ENCODE peak calls at places on chromosome 19, in five cellular contexts. E, L, Z, H and T are unnamed samples.

GRCh38 chr19:6744381-6745288 is 5.2 kb downstream of the TRIP10 start:
- DNase-seq in E (no peak), Z (peak; percentile 82), H (peak; percentile 97), L (no peak), T (peak; percentile 85)

GRCh38 chr19:17687141-17687856 is 855 bp downstream of the UNC13A start:
- DNase-seq in Z (no peak), E (no peak), L (no peak), H (no peak), T (no peak)

GRCh38 chr19:4910594-4911273 is 1.4 kb downstream of the UHRF1 start:
- DNase-seq in Z (peak; percentile 46), L (no peak), H (no peak), E (peak; percentile 20), T (peak; percentile 55)

GRCh38 chr19:1168877-1169791 is 4.9 kb downstream of the SBNO2 start:
- DNase-seq in H (peak; percentile 80), Z (peak; percentile 86), E (no peak), L (no peak), T (peak; percentile 91)

GRCh38 chr19:43705729-43706128 is 10.1 kb upstream of the IRGC start:
- DNase-seq in H (no peak), L (no peak), Z (no peak), E (no peak), T (no peak)

GRCh38 chr19:52585101-52585500 is 15.0 kb downstream of the ZNF701 start:
- DNase-seq in E (no peak), Z (peak; percentile 5), H (no peak), L (no peak), T (peak; percentile 22)

GRCh38 chr19:17296278-17296677 is 6.9 kb downstream of the ABHD8 start:
- DNase-seq in L (no peak), Z (no peak), E (no peak), H (no peak), T (peak; percentile 30)

GRCh38 chr19:48394331-48395169 is 1.1 kb downstream of the GRIN2D start:
- DNase-seq in L (no peak), Z (no peak), E (no peak), H (no peak), T (no peak)

GRCh38 chr19:3977242-3978143 is 6.6 kb upstream of the DAPK3 start:
- DNase-seq in H (peak; percentile 67), L (no peak), E (no peak), Z (no peak), T (no peak)

GRCh38 chr19:1507192-1507660 is 5.6 kb downstream of the ADAMTSL5 start:
- DNase-seq in Z (no peak), H (peak; percentile 69), L (no peak), E (no peak), T (no peak)

GRCh38 chr19:46748325-46749109 is 2.3 kb upstream of the STRN4 start:
- DNase-seq in H (no peak), L (no peak), E (peak; percentile 87), Z (peak; percentile 71), T (peak; percentile 69)

GRCh38 chr19:47402504-47402903 is 16.8 kb downstream of the MEIS3 start:
- DNase-seq in H (no peak), E (no peak), L (no peak), Z (no peak), T (no peak)

GRCh38 chr19:45069056-45069455 is 7.2 kb downstream of the ZNF296 start:
- DNase-seq in H (no peak), L (no peak), Z (no peak), E (no peak), T (peak; percentile 48)

GRCh38 chr19:28915737-28916460 is 297.1 kb downstream of the UQCRFS1 start:
- DNase-seq in E (no peak), L (no peak), H (no peak), Z (no peak), T (no peak)

GRCh38 chr19:21358768-21359451 is at the start of gene ZNF738:
- DNase-seq in L (peak; percentile 82), Z (peak; percentile 96), E (peak; percentile 83), H (peak; percentile 96), T (peak; percentile 96)

GRCh38 chr19:36113895-36114762 is 546 bp downstream of the POLR2I start:
- DNase-seq in E (no peak), Z (peak; percentile 33), H (no peak), L (no peak), T (peak; percentile 47)

GRCh38 chr19:43489310-43489709 is 15.2 kb downstream of the PHLDB3 start:
- DNase-seq in H (no peak), E (no peak), Z (no peak), L (no peak), T (no peak)

GRCh38 chr19:4051175-4052101 is 15.3 kb downstream of the ZBTB7A start:
- DNase-seq in L (no peak), E (no peak), H (no peak), Z (peak; percentile 68), T (peak; percentile 81)

GRCh38 chr19:45474191-45474940 is 6.6 kb downstream of the FOSB start:
- DNase-seq in E (no peak), Z (no peak), L (no peak), H (no peak), T (no peak)

GRCh38 chr19:22503524-22503923 is 81.4 kb upstream of the ZNF98 start:
- DNase-seq in Z (no peak), H (no peak), L (no peak), E (no peak), T (no peak)

GRCh38 chr19:41530761-41531301 is 45.1 kb upstream of the CEACAM21 start:
- DNase-seq in H (no peak), L (no peak), E (no peak), Z (no peak), T (peak; percentile 4)

GRCh38 chr19:46714523-46715106 is 2.3 kb downstream of the PRKD2 start:
- DNase-seq in H (no peak), Z (no peak), E (no peak), L (no peak), T (no peak)

DNA sequence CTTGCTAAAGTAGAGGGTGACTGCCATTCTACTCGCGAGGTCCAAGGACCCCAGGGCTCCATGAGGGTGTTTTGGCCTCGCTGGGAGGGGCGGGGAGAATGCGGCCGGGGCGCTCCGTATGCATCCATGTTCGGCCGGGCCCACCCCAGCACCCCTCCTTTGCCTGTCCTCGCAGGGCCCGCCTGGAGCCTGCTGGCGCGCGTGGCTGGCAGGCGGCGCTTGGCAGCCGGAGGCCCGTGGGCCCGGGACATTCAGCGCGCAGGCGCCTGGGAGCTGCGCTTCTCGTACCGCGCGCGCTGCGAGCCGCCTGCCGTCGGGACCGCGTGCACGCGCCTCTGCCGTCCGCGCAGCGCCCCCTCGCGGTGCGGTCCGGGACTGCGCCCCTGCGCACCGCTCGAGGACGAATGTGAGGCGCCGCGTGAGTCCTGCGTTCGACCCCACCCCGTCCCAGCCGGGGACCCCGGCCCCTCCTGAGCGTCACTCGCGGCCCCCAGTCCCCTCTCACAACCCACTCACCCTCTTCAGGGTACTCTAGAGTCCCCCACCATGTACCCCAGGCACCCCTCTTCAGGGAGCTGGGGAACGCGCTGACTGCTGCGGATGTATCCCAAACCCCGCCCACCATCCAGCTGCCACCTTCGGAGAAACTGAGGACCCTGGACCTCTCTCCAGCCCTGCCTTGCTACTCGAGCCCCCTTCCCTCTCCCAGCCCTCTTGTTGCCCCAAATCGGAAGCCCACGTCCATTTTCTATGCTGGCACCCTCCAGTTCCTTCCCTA is 4.1 kb downstream of the DLL3 start:
- DNase-seq in L (no peak), H (no peak), Z (peak; percentile 66), E (peak; percentile 73), T (peak; percentile 70)
- TF ChIP-seq CTCF in L (peak; percentile 37), H (peak; percentile 64), Z (peak; percentile 42), E (peak; percentile 85), T (peak; percentile 25)

DNA sequence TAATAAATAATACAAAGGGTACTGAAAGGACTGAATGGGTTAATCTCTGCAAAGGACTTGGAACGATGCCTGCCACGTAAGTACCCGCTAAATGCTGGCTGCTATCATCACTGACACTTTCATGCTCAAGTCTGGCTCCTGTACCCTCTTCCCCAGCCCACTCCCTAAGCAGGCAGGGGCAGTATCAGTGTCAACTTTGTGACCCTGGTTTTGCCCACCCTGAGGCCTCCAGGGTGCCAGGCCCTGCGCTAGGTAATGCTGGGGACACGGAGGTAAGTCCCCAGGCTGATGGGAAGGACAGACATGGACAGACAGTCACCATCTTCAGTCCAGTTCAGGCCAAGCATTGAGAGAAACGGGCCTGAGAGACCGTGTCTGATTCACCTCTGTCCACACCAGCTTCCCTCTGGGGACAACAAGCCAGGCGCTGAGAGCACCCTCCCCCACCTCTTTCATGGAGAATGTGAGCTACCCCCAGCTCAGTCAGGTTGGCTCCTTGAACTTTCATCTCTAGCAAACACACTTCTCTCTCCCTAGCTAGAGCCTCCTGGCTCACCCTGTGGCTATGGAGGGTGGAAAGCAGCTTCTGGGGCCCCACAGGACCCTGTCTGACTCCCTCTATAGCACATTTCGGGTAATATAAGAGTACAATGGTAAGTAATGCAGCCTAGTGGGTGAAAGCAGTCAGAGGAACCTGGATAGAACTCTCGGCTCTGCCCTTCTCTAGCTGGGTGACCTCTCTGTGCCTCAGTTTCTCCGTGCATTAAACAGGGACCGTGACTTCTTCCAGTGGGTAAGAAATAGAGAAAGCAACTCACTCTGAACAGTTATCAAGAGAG is 758 bp downstream of the ETFB start:
- DNase-seq in Z (peak; percentile 50), L (no peak), E (no peak), H (peak; percentile 73), T (peak; percentile 71)
- TF ChIP-seq CTCF in Z (peak; percentile 25), L (peak; percentile 20), E (no peak), H (no peak), T (no peak)

GRCh38 chr19:2613507-2614295 is 88.8 kb downstream of the GNG7 start:
- DNase-seq in Z (peak; percentile 42), L (no peak), E (peak; percentile 45), H (peak; percentile 73), T (peak; percentile 36)

GRCh38 chr19:2612619-2613249 is 89.8 kb downstream of the GNG7 start:
- DNase-seq in L (no peak), E (no peak), Z (no peak), H (peak; percentile 61), T (no peak)

GRCh38 chr19:2609389-2610116 is 92.9 kb downstream of the GNG7 start:
- DNase-seq in E (no peak), L (no peak), Z (no peak), H (no peak), T (no peak)

GRCh38 chr19:2610637-2611482 is 91.6 kb downstream of the GNG7 start:
- DNase-seq in Z (peak; percentile 89), L (peak; percentile 84), H (peak; percentile 96), E (peak; percentile 98), T (peak; percentile 91)

DNA sequence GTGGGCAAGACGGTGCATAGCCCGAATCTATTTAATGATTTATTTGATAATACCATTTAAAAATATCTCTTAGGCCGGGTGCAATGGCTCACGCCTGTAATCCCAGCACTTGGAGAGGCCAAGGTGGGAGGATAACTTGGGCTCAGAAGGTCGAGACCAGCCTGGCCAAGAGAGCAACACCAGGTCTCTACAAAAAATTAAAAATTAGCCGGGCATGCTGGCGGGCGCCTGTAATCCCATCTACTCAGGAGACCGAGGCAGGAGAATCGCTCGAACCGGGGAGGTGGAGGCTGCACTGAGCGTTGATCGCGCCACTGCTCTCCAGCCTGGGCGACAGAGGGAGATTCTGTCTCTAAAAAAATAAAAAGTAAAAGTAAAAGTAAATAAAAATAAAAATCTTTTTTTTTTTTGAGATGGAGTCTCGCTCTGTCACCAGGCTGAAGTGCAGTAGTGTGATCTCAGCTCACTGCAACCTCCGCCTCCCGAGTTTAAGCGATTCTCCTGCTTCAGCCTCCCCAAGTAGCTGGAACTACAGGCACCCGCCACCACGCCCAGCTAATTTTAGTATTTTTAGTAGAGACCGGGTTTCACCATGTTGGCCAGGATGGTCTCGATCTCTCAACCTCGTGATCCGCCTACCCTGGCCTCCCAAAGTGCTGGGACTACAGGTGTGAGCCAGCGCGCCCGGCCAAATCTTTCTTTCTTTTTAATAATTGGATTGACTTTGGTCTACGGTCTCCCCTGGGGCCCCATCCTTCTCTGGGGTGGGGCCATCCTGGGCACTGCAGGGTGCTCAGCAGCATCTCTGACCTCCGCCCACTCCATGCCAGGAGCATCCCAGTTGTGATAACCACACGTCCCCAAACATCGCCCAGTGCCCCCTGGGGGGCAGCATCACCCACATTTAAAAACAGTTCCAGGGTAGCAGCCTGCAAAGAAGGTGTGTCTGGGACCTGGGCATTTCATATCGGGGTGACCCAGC is 90.7 kb downstream of the GNG7 start:
- DNase-seq in Z (no peak), E (no peak), H (peak; percentile 56), L (no peak), T (no peak)
- TF ChIP-seq CTCF in Z (peak; percentile 3), E (peak; percentile 41), H (no peak), L (no peak), T (no peak)

GRCh38 chr19:11265785-11266236 is 3.5 kb upstream of the DOCK6 start:
- DNase-seq in H (no peak), Z (peak; percentile 51), E (no peak), L (no peak), T (peak; percentile 29)
- TF ChIP-seq CTCF in H (no peak), Z (no peak), E (no peak), L (no peak), T (no peak)